ENCODE peak calls at places on chromosomes 3 and 15, in nine cellular contexts. Y is A172; S is activated naive CD4-positive, alpha-beta T cell treated with anti-CD3 and anti-CD28 coated beads, Interleukin-2, amount 10 ng/mL, durations not matched to agents 7 days and 5 days; J is neural crest cell; L is PC-3; E is transverse colon; D is progenitor cell of endocrine pancreas; M is neuronal stem cell; Q is A549. K is an unnamed sample.

GRCh38 chr15:66172339-66172980 is 81.1 kb downstream of the MEGF11 start:
- DNase-seq in Y (no peak), S (no peak), J (no peak), L (no peak), E (no peak), D (no peak), M (no peak), Q (no peak), K (no peak)

GRCh38 chr3:72494076-72495000 is 353.9 kb downstream of the SHQ1 start:
- DNase-seq in Y (no peak), S (no peak), J (no peak), L (no peak), E (no peak), D (no peak), M (no peak), Q (no peak), K (no peak)

GRCh38 chr15:52797625-52798501 is 7.7 kb upstream of the ONECUT1 start:
- DNase-seq in Y (no peak), S (no peak), J (no peak), L (no peak), E (no peak), D (no peak), M (peak; percentile 15), Q (no peak), K (no peak)

GRCh38 chr15:77118787-77119410 is 48.0 kb upstream of the TSPAN3 start:
- DNase-seq in Y (peak; percentile 65), S (peak; percentile 59), J (peak; percentile 26), L (peak; percentile 68), E (peak; percentile 38), D (no peak), M (no peak), Q (peak; percentile 74), K (peak; percentile 57)

GRCh38 chr3:40741729-40742128 is 217.0 kb downstream of the ZNF621 start:
- DNase-seq in Y (no peak), S (no peak), J (no peak), L (no peak), E (no peak), D (no peak), M (peak; percentile 6), Q (peak; percentile 6), K (peak; percentile 17)

GRCh38 chr3:36714343-36714742 is 50.0 kb downstream of the DCLK3 start:
- DNase-seq in Y (peak; percentile 79), S (no peak), J (no peak), L (no peak), E (no peak), D (no peak), M (no peak), Q (no peak), K (no peak)

GRCh38 chr3:48222616-48223513 is at the start of gene CAMP:
- DNase-seq in Y (no peak), S (no peak), J (no peak), L (peak; percentile 91), E (peak; percentile 54), D (no peak), M (no peak), Q (peak; percentile 33), K (peak; percentile 97)

GRCh38 chr3:38655708-38656300 is 6.3 kb upstream of the SCN5A start:
- DNase-seq in Y (peak; percentile 48), S (no peak), J (peak; percentile 43), L (peak; percentile 72), E (no peak), D (no peak), M (no peak), Q (peak; percentile 64), K (peak; percentile 30)

GRCh38 chr15:92112180-92112579 is 258.7 kb downstream of the SLCO3A1 start:
- DNase-seq in Y (no peak), S (no peak), J (no peak), L (no peak), E (no peak), D (no peak), M (no peak), Q (no peak), K (no peak)

GRCh38 chr3:108970561-108970960 is 16.9 kb upstream of the GUCA1C start:
- DNase-seq in Y (no peak), S (no peak), J (no peak), L (no peak), E (no peak), D (no peak), M (no peak), Q (no peak), K (no peak)

GRCh38 chr3:39289107-39289506 is 9.3 kb upstream of the CX3CR1 start:
- DNase-seq in Y (no peak), S (no peak), J (no peak), L (no peak), E (no peak), D (no peak), M (no peak), Q (no peak), K (no peak)

GRCh38 chr3:74624301-74624700 is 9.8 kb upstream of the CNTN3 start:
- DNase-seq in Y (no peak), S (no peak), J (no peak), L (no peak), E (no peak), D (no peak), M (no peak), Q (no peak), K (peak; percentile 76)

GRCh38 chr3:14265246-14265962 is 86.8 kb downstream of the LSM3 start:
- DNase-seq in Y (peak; percentile 70), S (no peak), J (no peak), L (peak; percentile 90), E (no peak), D (no peak), M (no peak), Q (peak; percentile 75), K (peak; percentile 90)

GRCh38 chr15:57165992-57166391 is 210.3 kb upstream of the CGNL1 start:
- DNase-seq in Y (peak; percentile 38), S (no peak), J (no peak), L (peak; percentile 49), E (no peak), D (no peak), M (no peak), Q (no peak), K (peak; percentile 51)

GRCh38 chr3:194189243-194189791 is 53.4 kb downstream of the HES1 start:
- DNase-seq in Y (no peak), S (no peak), J (no peak), L (no peak), E (no peak), D (no peak), M (no peak), Q (no peak), K (no peak)

GRCh38 chr15:73926191-73927002 is at the start of gene LOXL1:
- DNase-seq in Y (peak; percentile 79), S (no peak), J (peak; percentile 61), L (peak; percentile 56), E (peak; percentile 63), D (peak; percentile 27), M (peak; percentile 64), Q (no peak), K (peak; percentile 53)